ENCODE peak calls at places on chromosome 1, in seven cellular contexts. One of them, this sample, is unnamed.

GRCh38 chr1:54160351-54160750 is 7.6 kb upstream of the CDCP2 start:
- DNase-seq in SK-N-SH: no peak
- DNase-seq in HCT116: no peak
- DNase-seq in K562: no peak
- DNase-seq in H1: no peak
- DNase-seq in GM12878: no peak
- DNase-seq in HepG2: no peak
- DNase-seq in this sample: peak

GRCh38 chr1:106526650-106527049 is 529.8 kb upstream of the PRMT6 start:
- DNase-seq in SK-N-SH: no peak
- DNase-seq in HCT116: no peak
- DNase-seq in K562: no peak
- DNase-seq in H1: no peak
- DNase-seq in GM12878: no peak
- DNase-seq in HepG2: no peak
- DNase-seq in this sample: no peak

GRCh38 chr1:2555634-2556276 is 416 bp upstream of the TNFRSF14 start:
- DNase-seq in SK-N-SH: no peak
- DNase-seq in HCT116: no peak
- DNase-seq in K562: no peak
- DNase-seq in H1: no peak
- DNase-seq in GM12878: no peak
- DNase-seq in HepG2: no peak
- DNase-seq in this sample: no peak

GRCh38 chr1:180262628-180263488 is 32.8 kb downstream of the LHX4 start:
- DNase-seq in SK-N-SH: no peak
- DNase-seq in HCT116: no peak
- DNase-seq in K562: no peak
- DNase-seq in H1: no peak
- DNase-seq in GM12878: no peak
- DNase-seq in HepG2: no peak
- DNase-seq in this sample: no peak

GRCh38 chr1:187078916-187079315 is 250.2 kb downstream of the PLA2G4A start:
- DNase-seq in SK-N-SH: no peak
- DNase-seq in HCT116: no peak
- DNase-seq in K562: no peak
- DNase-seq in H1: no peak
- DNase-seq in GM12878: no peak
- DNase-seq in HepG2: no peak
- DNase-seq in this sample: no peak

GRCh38 chr1:225343618-225344017 is 84.2 kb downstream of the LBR start:
- DNase-seq in SK-N-SH: no peak
- DNase-seq in HCT116: peak
- DNase-seq in K562: peak
- DNase-seq in H1: no peak
- DNase-seq in GM12878: no peak
- DNase-seq in HepG2: peak
- DNase-seq in this sample: peak

GRCh38 chr1:46523556-46524443 is 27.6 kb downstream of the KNCN start:
- DNase-seq in SK-N-SH: no peak
- DNase-seq in HCT116: no peak
- DNase-seq in K562: peak
- DNase-seq in H1: no peak
- DNase-seq in GM12878: no peak
- DNase-seq in HepG2: no peak
- DNase-seq in this sample: no peak

GRCh38 chr1:57302812-57303607 is 120.8 kb downstream of the DAB1 start:
- DNase-seq in SK-N-SH: no peak
- DNase-seq in HCT116: no peak
- DNase-seq in K562: no peak
- DNase-seq in H1: no peak
- DNase-seq in GM12878: no peak
- DNase-seq in HepG2: no peak
- DNase-seq in this sample: no peak

GRCh38 chr1:201172999-201173610 is 17.5 kb upstream of the IGFN1 start:
- DNase-seq in SK-N-SH: no peak
- DNase-seq in HCT116: no peak
- DNase-seq in K562: no peak
- DNase-seq in H1: no peak
- DNase-seq in GM12878: no peak
- DNase-seq in HepG2: no peak
- DNase-seq in this sample: no peak

GRCh38 chr1:67616394-67616985 is 68.5 kb upstream of the GADD45A start:
- DNase-seq in SK-N-SH: no peak
- DNase-seq in HCT116: no peak
- DNase-seq in K562: no peak
- DNase-seq in H1: no peak
- DNase-seq in GM12878: no peak
- DNase-seq in HepG2: no peak
- DNase-seq in this sample: no peak

GRCh38 chr1:31548518-31548898 is 27.8 kb upstream of the TINAGL1 start:
- DNase-seq in SK-N-SH: peak
- DNase-seq in HCT116: no peak
- DNase-seq in K562: peak
- DNase-seq in H1: no peak
- DNase-seq in GM12878: no peak
- DNase-seq in HepG2: no peak
- DNase-seq in this sample: no peak

GRCh38 chr1:58738873-58739272 is 39.0 kb upstream of the MYSM1 start:
- DNase-seq in SK-N-SH: no peak
- DNase-seq in HCT116: no peak
- DNase-seq in K562: no peak
- DNase-seq in H1: no peak
- DNase-seq in GM12878: no peak
- DNase-seq in HepG2: no peak
- DNase-seq in this sample: no peak

GRCh38 chr1:150182233-150182632 is 32.5 kb downstream of the PLEKHO1 start:
- DNase-seq in SK-N-SH: no peak
- DNase-seq in HCT116: no peak
- DNase-seq in K562: no peak
- DNase-seq in H1: no peak
- DNase-seq in GM12878: no peak
- DNase-seq in HepG2: no peak
- DNase-seq in this sample: no peak

GRCh38 chr1:47658161-47658920 is 220.5 kb downstream of the FOXD2 start:
- DNase-seq in SK-N-SH: no peak
- DNase-seq in HCT116: no peak
- DNase-seq in K562: no peak
- DNase-seq in H1: no peak
- DNase-seq in GM12878: no peak
- DNase-seq in HepG2: no peak
- DNase-seq in this sample: no peak

GRCh38 chr1:47656719-47657685 is 219.2 kb downstream of the FOXD2 start:
- DNase-seq in SK-N-SH: no peak
- DNase-seq in HCT116: no peak
- DNase-seq in K562: no peak
- DNase-seq in H1: no peak
- DNase-seq in GM12878: no peak
- DNase-seq in HepG2: no peak
- DNase-seq in this sample: no peak

GRCh38 chr1:47661065-47661464 is 223.2 kb downstream of the FOXD2 start:
- DNase-seq in SK-N-SH: no peak
- DNase-seq in HCT116: no peak
- DNase-seq in K562: no peak
- DNase-seq in H1: no peak
- DNase-seq in GM12878: no peak
- DNase-seq in HepG2: no peak
- DNase-seq in this sample: no peak

GRCh38 chr1:47660622-47661021 is 222.8 kb downstream of the FOXD2 start:
- DNase-seq in SK-N-SH: no peak
- DNase-seq in HCT116: no peak
- DNase-seq in K562: no peak
- DNase-seq in H1: no peak
- DNase-seq in GM12878: no peak
- DNase-seq in HepG2: no peak
- DNase-seq in this sample: no peak

DNA sequence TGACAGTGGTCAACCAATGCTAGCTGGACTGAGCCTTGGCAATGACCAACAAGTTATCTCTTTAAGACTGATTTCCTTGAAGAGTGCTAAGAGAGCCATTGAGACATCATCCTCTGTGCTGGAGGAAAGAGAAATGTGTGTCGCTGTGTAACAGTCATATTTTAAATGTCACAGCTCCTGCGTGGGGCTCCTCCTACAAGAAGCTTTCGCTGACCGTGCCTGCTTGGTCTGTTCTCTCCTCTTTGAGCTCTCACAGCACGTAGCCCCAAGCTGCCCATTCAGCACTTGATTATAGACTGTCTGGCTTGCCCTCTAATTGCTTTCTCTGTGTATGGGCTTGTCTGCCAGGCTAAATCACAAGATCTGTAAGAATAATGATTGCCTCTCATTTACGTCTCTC is 221.3 kb downstream of the FOXD2 start:
- DNase-seq in SK-N-SH: no peak
- DNase-seq in HCT116: no peak
- DNase-seq in K562: no peak
- DNase-seq in H1: no peak
- DNase-seq in GM12878: no peak
- DNase-seq in HepG2: no peak
- DNase-seq in this sample: no peak
- TF ChIP-seq JUND in SK-N-SH: no peak
- TF ChIP-seq JUND in HCT116: no peak
- TF ChIP-seq JUND in K562: no peak
- TF ChIP-seq JUND in H1: no peak
- TF ChIP-seq JUND in GM12878: no peak
- TF ChIP-seq JUND in HepG2: no peak
- TF ChIP-seq JUND in this sample: no peak

DNA sequence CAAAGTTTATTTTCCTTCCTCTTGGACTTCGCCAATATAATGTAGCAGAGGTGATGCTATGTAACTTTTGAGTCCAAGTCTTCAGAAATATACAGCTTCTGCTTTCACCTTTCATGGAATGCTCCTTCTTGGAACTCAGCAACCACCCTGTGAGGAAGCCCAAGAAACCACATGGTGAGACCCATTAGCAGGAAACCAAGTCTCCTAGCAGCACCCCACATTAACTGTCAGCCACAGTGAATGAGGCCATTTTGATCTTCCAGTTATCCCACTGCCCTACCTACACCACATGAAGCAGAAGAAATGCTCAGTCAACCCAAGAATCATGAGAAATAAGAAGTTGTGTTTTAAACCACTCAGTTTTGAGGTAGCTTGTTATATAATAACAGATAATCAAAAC is 58.2 kb downstream of the PAPPA2 start:
- DNase-seq in SK-N-SH: no peak
- DNase-seq in HCT116: no peak
- DNase-seq in K562: no peak
- DNase-seq in H1: no peak
- DNase-seq in GM12878: no peak
- DNase-seq in HepG2: no peak
- DNase-seq in this sample: no peak
- TF ChIP-seq JUND in SK-N-SH: no peak
- TF ChIP-seq JUND in HCT116: no peak
- TF ChIP-seq JUND in K562: no peak
- TF ChIP-seq JUND in H1: no peak
- TF ChIP-seq JUND in GM12878: no peak
- TF ChIP-seq JUND in HepG2: no peak
- TF ChIP-seq JUND in this sample: no peak

GRCh38 chr1:89945852-89946476 is 48.9 kb upstream of the ZNF326 start:
- DNase-seq in SK-N-SH: no peak
- DNase-seq in HCT116: peak
- DNase-seq in K562: peak
- DNase-seq in H1: no peak
- DNase-seq in GM12878: peak
- DNase-seq in HepG2: no peak
- DNase-seq in this sample: no peak
- TF ChIP-seq JUND in SK-N-SH: peak
- TF ChIP-seq JUND in HCT116: peak
- TF ChIP-seq JUND in K562: peak
- TF ChIP-seq JUND in H1: no peak
- TF ChIP-seq JUND in GM12878: no peak
- TF ChIP-seq JUND in HepG2: no peak
- TF ChIP-seq JUND in this sample: no peak

GRCh38 chr1:116165572-116165971 is 54.4 kb downstream of the MAB21L3 start:
- DNase-seq in SK-N-SH: no peak
- DNase-seq in HCT116: no peak
- DNase-seq in K562: no peak
- DNase-seq in H1: no peak
- DNase-seq in GM12878: no peak
- DNase-seq in HepG2: no peak
- DNase-seq in this sample: no peak
- TF ChIP-seq JUND in SK-N-SH: no peak
- TF ChIP-seq JUND in HCT116: no peak
- TF ChIP-seq JUND in K562: no peak
- TF ChIP-seq JUND in H1: no peak
- TF ChIP-seq JUND in GM12878: no peak
- TF ChIP-seq JUND in HepG2: no peak
- TF ChIP-seq JUND in this sample: no peak

DNA sequence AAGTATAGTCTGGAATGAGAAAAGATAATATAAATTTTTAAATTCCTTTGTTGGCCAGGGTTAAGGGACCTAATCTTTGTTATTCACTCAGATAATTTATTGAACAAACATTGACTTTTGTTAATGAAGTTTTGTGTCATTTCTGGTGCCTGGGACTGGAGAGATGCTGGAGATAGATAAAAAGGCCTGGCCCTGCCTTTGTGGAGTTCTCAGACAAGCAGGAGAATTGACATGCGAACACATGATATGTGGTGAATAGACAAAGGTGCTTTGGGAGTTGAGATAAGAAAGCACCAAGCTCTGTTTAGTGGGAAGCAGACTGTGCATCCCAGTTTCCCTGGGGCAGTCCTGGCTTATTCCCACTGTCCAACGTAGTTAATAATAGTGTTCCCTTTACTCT is 8.5 kb downstream of the C1orf21 start:
- DNase-seq in SK-N-SH: peak
- DNase-seq in HCT116: no peak
- DNase-seq in K562: no peak
- DNase-seq in H1: no peak
- DNase-seq in GM12878: no peak
- DNase-seq in HepG2: no peak
- DNase-seq in this sample: no peak
- TF ChIP-seq JUND in SK-N-SH: no peak
- TF ChIP-seq JUND in HCT116: no peak
- TF ChIP-seq JUND in K562: no peak
- TF ChIP-seq JUND in H1: no peak
- TF ChIP-seq JUND in GM12878: no peak
- TF ChIP-seq JUND in HepG2: no peak
- TF ChIP-seq JUND in this sample: no peak

GRCh38 chr1:156838972-156839371 is 19.9 kb downstream of the INSRR start:
- DNase-seq in SK-N-SH: peak
- DNase-seq in HCT116: no peak
- DNase-seq in K562: peak
- DNase-seq in H1: peak
- DNase-seq in GM12878: no peak
- DNase-seq in HepG2: no peak
- DNase-seq in this sample: no peak
- TF ChIP-seq JUND in SK-N-SH: no peak
- TF ChIP-seq JUND in HCT116: no peak
- TF ChIP-seq JUND in K562: no peak
- TF ChIP-seq JUND in H1: no peak
- TF ChIP-seq JUND in GM12878: no peak
- TF ChIP-seq JUND in HepG2: no peak
- TF ChIP-seq JUND in this sample: no peak

GRCh38 chr1:50529510-50529909 is 106.3 kb upstream of the DMRTA2 start:
- DNase-seq in SK-N-SH: no peak
- DNase-seq in HCT116: no peak
- DNase-seq in K562: no peak
- DNase-seq in H1: no peak
- DNase-seq in GM12878: no peak
- DNase-seq in HepG2: no peak
- DNase-seq in this sample: no peak
- TF ChIP-seq JUND in SK-N-SH: no peak
- TF ChIP-seq JUND in HCT116: no peak
- TF ChIP-seq JUND in K562: no peak
- TF ChIP-seq JUND in H1: no peak
- TF ChIP-seq JUND in GM12878: no peak
- TF ChIP-seq JUND in HepG2: no peak
- TF ChIP-seq JUND in this sample: no peak